ENCODE peak calls at places on chromosomes 12 and 14, in eight cellular contexts. Y is iris pigment epithelial cell, B is KG1, G is neural crest cell, U is frontal cortex, A is left cardiac atrium, S is KBM-7, F is Caco-2. M is an unnamed sample.

GRCh38 chr12:54009171-54010052 is 627 bp downstream of the HOXC8 start:
- DNase-seq in F (no peak), S (peak; percentile 43), U (no peak), Y (peak; percentile 17), B (no peak), A (no peak), G (no peak), M (no peak)

GRCh38 chr14:96363751-96364336 is 518 bp downstream of the GSKIP start:
- DNase-seq in U (no peak), G (peak; percentile 32), Y (peak; percentile 79), S (peak; percentile 49), F (peak; percentile 61), A (peak; percentile 36), B (no peak), M (peak; percentile 20)

GRCh38 chr12:12628013-12628412 is 16.3 kb downstream of the CREBL2 start:
- DNase-seq in B (no peak), A (no peak), G (no peak), U (no peak), S (no peak), Y (peak; percentile 69), F (no peak), M (peak; percentile 43)

GRCh38 chr12:6312529-6313325 is 2.2 kb downstream of the PLEKHG6 start:
- DNase-seq in A (no peak), G (no peak), Y (no peak), F (peak; percentile 84), U (no peak), B (no peak), S (no peak), M (peak; percentile 68)

GRCh38 chr14:23566782-23567185 is 807 bp downstream of the AP1G2 start:
- DNase-seq in B (no peak), F (no peak), U (no peak), A (no peak), S (no peak), Y (peak; percentile 30), G (no peak), M (no peak)

GRCh38 chr12:21308785-21309184 is 25.9 kb downstream of the SLCO1A2 start:
- DNase-seq in F (no peak), B (no peak), A (no peak), Y (no peak), U (no peak), G (no peak), S (no peak), M (no peak)

GRCh38 chr12:58310828-58311273 is 369.5 kb downstream of the ATP23 start:
- DNase-seq in A (no peak), Y (peak; percentile 99), G (no peak), B (no peak), F (peak; percentile 5), S (no peak), U (no peak), M (peak; percentile 96)

GRCh38 chr12:26370098-26370497 is 174.7 kb downstream of the SSPN start:
- DNase-seq in G (no peak), F (no peak), S (no peak), U (peak; percentile 2), Y (no peak), B (no peak), A (no peak), M (no peak)

GRCh38 chr12:2248087-2248900 is 195.5 kb downstream of the CACNA1C start:
- DNase-seq in F (peak; percentile 14), B (no peak), A (no peak), U (no peak), Y (peak; percentile 70), G (no peak), S (no peak), M (peak; percentile 63)

GRCh38 chr12:4489551-4489950 is 43.9 kb upstream of the FGF6 start:
- DNase-seq in U (no peak), Y (no peak), S (no peak), F (no peak), A (no peak), B (no peak), G (no peak), M (no peak)

M was measured in H4.